ENCODE peak calls at places on chromosomes 5 and 9, in five cellular contexts. Q, R, G, Z and H are unnamed samples. For H3K4me1, the result is how much of the 10 kb centered on the place peaks cover.

GRCh38 chr5:149038336-149039075 is 24.4 kb downstream of the SH3TC2 start:
- DNase-seq in G (no peak), R (no peak), Q (no peak), Z (no peak), H (no peak)

GRCh38 chr9:94824913-94825619 is 98.6 kb downstream of the AOPEP start:
- DNase-seq in Q (peak), Z (no peak), R (no peak), G (peak), H (no peak)

GRCh38 chr5:109496112-109496511 is 86.3 kb upstream of the PJA2 start:
- DNase-seq in Q (no peak), R (no peak), G (no peak), Z (no peak), H (no peak)

GRCh38 chr5:90020575-90021535 is 388.7 kb downstream of the CETN3 start:
- DNase-seq in Q (no peak), R (no peak), G (no peak), Z (no peak), H (no peak)

GRCh38 chr5:135695656-135696055 is 116.9 kb upstream of the CXCL14 start:
- DNase-seq in G (no peak), R (no peak), Q (no peak), Z (no peak), H (no peak)

GRCh38 chr5:78605611-78606010 is 43.0 kb downstream of the LHFPL2 start:
- DNase-seq in G (no peak), R (no peak), Z (no peak), Q (no peak), H (no peak)

GRCh38 chr5:136174021-136174659 is 18.8 kb downstream of the SMIM32 start:
- DNase-seq in G (peak), R (peak), Q (no peak), Z (no peak), H (no peak)

GRCh38 chr9:129084087-129084486 is 3.2 kb downstream of the DOLPP1 start:
- DNase-seq in R (no peak), Z (no peak), G (no peak), Q (no peak), H (no peak)

GRCh38 chr9:94269264-94269663 is 10.2 kb downstream of the ZNF169 start:
- DNase-seq in Z (no peak), G (no peak), R (no peak), Q (no peak), H (no peak)

GRCh38 chr9:135338546-135338945 is 141.0 kb upstream of the PPP1R26 start:
- DNase-seq in G (no peak), Q (peak), Z (no peak), R (no peak), H (no peak)

GRCh38 chr5:169770109-169770508 is 133.0 kb downstream of the DOCK2 start:
- DNase-seq in Z (no peak), G (no peak), Q (no peak), R (no peak), H (no peak)

GRCh38 chr9:137138701-137139467 is at the start of gene GRIN1:
- DNase-seq in Z (peak), G (no peak), R (no peak), Q (peak), H (peak)

GRCh38 chr9:114408646-114409045 is 20.9 kb upstream of the AKNA start:
- DNase-seq in R (no peak), G (no peak), Z (no peak), Q (no peak), H (no peak)

GRCh38 chr9:117258201-117258866 is 156.5 kb downstream of the ASTN2 start:
- DNase-seq in R (no peak), Z (no peak), G (no peak), Q (no peak), H (no peak)

GRCh38 chr9:16281707-16282106 is 588.8 kb downstream of the BNC2 start:
- DNase-seq in R (no peak), Q (peak), Z (no peak), G (no peak), H (no peak)

GRCh38 chr5:173340984-173341383 is 12.8 kb upstream of the STC2 start:
- DNase-seq in Z (no peak), G (no peak), Q (no peak), R (no peak), H (no peak)

GRCh38 chr9:86667307-86667706 is 280.0 kb downstream of the GAS1 start:
- DNase-seq in Q (no peak), G (no peak), R (no peak), Z (no peak), H (no peak)

GRCh38 chr5:7904170-7904569 is 35.2 kb downstream of the MTRR start:
- DNase-seq in G (no peak), Q (no peak), R (no peak), Z (no peak), H (no peak)

GRCh38 chr9:76400534-76401096 is 6.4 kb upstream of the RFK start:
- DNase-seq in R (no peak), Z (no peak), G (no peak), Q (no peak), H (no peak)

GRCh38 chr9:105148328-105149006 is 96.0 kb upstream of the SLC44A1 start:
- DNase-seq in G (no peak), R (no peak), Q (peak), Z (no peak), H (no peak)

GRCh38 chr5:173864126-173865075 is 23.7 kb upstream of the CPEB4 start:
- DNase-seq in G (no peak), R (no peak), Z (no peak), Q (no peak), H (peak)

GRCh38 chr5:172007153-172007794 is 836 bp upstream of the FBXW11 start:
- DNase-seq in R (peak), Q (no peak), Z (no peak), G (no peak), H (no peak)

GRCh38 chr9:99253772-99254431 is 31.8 kb downstream of the SEC61B start:
- DNase-seq in G (no peak), Q (no peak), R (peak), Z (no peak), H (no peak)

GRCh38 chr5:13994606-13995336 is 50.3 kb upstream of the DNAH5 start:
- DNase-seq in R (no peak), Z (no peak), Q (no peak), G (no peak), H (no peak)

GRCh38 chr5:174314261-174314660 is 268.8 kb downstream of the NSG2 start:
- DNase-seq in Q (no peak), Z (no peak), G (no peak), R (no peak), H (no peak)

GRCh38 chr9:120873512-120873911 is 3.5 kb downstream of the PHF19 start:
- DNase-seq in R (no peak), Z (no peak), Q (peak), G (peak), H (no peak)
- H3K4me1 ChIP-seq in R (half or more), Z (under half), Q (under half), G (under half), H (under half)

GRCh38 chr5:143217804-143218160 is 185.7 kb downstream of the NR3C1 start:
- DNase-seq in Z (no peak), Q (no peak), R (no peak), G (no peak), H (no peak)
- H3K4me1 ChIP-seq in Z (under half), Q (under half), R (under half), G (under half), H (under half)

GRCh38 chr9:89666950-89667349 is 62.1 kb downstream of the GADD45G start:
- DNase-seq in Q (no peak), R (no peak), G (no peak), Z (no peak), H (no peak)
- H3K4me1 ChIP-seq in Q (under half), R (under half), G (under half), Z (under half), H (under half)

GRCh38 chr5:143198332-143198731 is 205.2 kb downstream of the NR3C1 start:
- DNase-seq in Q (no peak), G (no peak), R (no peak), Z (no peak), H (no peak)

GRCh38 chr5:143197260-143197656 is 206.2 kb downstream of the NR3C1 start:
- DNase-seq in Q (no peak), R (no peak), G (no peak), Z (no peak), H (no peak)

GRCh38 chr5:143200781-143201398 is 202.6 kb downstream of the NR3C1 start:
- DNase-seq in Z (no peak), G (no peak), Q (no peak), R (no peak), H (peak)

GRCh38 chr5:143199843-143200242 is 203.6 kb downstream of the NR3C1 start:
- DNase-seq in R (no peak), G (no peak), Q (no peak), Z (no peak), H (no peak)

GRCh38 chr5:143199161-143199560 is 204.3 kb downstream of the NR3C1 start:
- DNase-seq in Q (no peak), R (no peak), Z (no peak), G (no peak), H (no peak)
- H3K4me1 ChIP-seq in Q (under half), R (under half), Z (under half), G (under half), H (under half)

DNA sequence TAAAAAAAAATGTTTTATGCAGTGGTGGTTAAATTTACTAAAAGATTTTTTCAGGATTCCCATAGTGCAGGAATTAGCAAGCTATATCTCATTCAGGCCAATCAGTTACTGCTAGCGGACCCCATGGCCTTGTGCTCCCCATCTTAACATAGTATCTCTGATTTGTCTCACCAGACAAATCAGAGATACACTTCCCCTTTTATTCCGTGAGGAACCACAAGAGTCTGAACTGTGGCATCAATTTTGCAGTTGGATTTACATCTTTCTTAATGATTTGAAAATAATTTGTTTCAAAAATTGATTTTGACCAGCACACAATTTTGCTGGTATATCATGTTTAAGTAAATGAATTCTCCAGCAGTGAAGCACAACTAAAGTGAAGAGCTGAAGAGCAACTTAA is 17.9 kb downstream of the ITGA1 start:
- DNase-seq in Q (no peak), Z (no peak), G (no peak), R (no peak), H (no peak)
- H3K4me1 ChIP-seq in Q (under half), Z (under half), G (under half), R (under half), H (under half)

DNA sequence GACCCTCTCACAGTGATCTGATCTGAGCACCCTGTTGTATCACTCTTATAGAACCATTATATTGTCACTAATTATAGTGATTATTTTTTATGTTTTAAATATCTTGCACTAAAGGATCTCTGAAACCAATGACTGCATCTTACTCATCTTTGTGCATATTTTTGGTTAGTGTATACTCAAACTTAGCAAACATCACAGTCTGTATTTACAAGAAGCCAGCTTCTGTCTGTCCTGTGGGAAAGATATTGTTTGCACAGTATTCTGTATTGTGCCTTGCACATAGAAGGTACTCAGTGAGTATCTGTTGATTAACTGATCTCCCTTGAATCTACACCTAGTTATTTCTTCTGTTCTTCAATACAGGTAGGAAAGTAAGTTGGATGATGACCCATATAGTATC is 131.5 kb downstream of the PAM start:
- DNase-seq in Q (no peak), R (no peak), Z (no peak), G (no peak), H (no peak)
- H3K4me1 ChIP-seq in Q (under half), R (under half), Z (under half), G (under half), H (under half)

GRCh38 chr9:130934702-130935659 is 4.1 kb downstream of the FIBCD1 start:
- DNase-seq in G (no peak), R (no peak), Q (no peak), Z (no peak), H (no peak)
- H3K4me1 ChIP-seq in G (under half), R (under half), Q (under half), Z (under half), H (under half)

DNA sequence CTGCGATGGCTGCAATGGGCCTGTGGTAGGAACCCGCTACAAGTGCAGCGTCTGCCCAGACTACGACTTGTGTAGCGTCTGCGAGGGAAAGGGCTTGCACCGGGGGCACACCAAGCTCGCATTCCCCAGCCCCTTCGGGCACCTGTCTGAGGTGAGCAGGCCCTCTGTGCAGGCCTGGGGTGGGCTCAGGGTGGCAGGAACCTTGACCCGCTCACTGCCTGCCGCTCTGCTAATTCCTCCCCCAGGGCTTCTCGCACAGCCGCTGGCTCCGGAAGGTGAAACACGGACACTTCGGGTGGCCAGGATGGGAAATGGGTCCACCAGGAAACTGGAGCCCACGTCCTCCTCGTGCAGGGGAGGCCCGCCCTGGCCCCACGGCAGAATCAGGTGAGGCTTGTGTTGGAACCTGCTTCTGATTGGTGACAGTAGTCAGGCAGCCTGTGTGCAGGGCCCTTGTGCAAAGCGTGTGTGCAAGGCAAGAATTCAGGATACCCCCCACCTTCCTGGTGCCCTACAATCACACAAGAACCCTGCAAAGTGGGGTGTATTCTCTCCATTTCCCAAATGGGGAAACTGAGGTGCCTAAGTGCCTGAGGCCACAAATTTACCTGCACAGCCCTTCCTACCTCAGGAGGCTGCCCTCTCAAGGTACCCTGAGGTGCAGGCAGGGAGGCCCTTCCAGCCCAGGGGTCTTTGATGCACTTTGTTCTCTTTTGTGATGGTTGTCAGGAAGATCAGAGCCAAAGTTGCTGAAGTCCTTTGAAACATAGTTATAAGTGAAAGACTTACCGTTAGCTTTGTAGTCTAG is 3.4 kb downstream of the SQSTM1 start:
- DNase-seq in Q (no peak), Z (no peak), R (no peak), G (no peak), H (no peak)
- H3K4me1 ChIP-seq in Q (under half), Z (under half), R (under half), G (under half), H (under half)